ENCODE peak calls at places on chromosomes 6 and 20, in five cellular contexts. W is DMS79, R is GM23248, J is HS-27A, L is endothelial cell. T is an unnamed sample.

GRCh38 chr6:3259491-3259958 is 778 bp downstream of the PSMG4 start:
- DNase-seq in R (peak; percentile 68), W (no peak), J (no peak), L (peak; percentile 33), T (peak; percentile 56)

GRCh38 chr6:158414900-158415299 is 102.6 kb downstream of the TULP4 start:
- DNase-seq in R (peak; percentile 61), W (no peak), L (no peak), J (no peak), T (peak; percentile 44)

GRCh38 chr6:20630617-20631448 is 96.6 kb downstream of the CDKAL1 start:
- DNase-seq in W (peak; percentile 50), R (no peak), L (no peak), J (no peak), T (no peak)

GRCh38 chr6:90314516-90314915 is 17.9 kb upstream of the BACH2 start:
- DNase-seq in W (no peak), L (no peak), J (no peak), R (no peak), T (no peak)

GRCh38 chr6:33430991-33431879 is 11.4 kb downstream of the SYNGAP1 start:
- DNase-seq in L (peak; percentile 84), R (peak; percentile 64), J (no peak), W (no peak), T (no peak)

GRCh38 chr6:14455942-14456648 is 338.5 kb downstream of the CD83 start:
- DNase-seq in J (no peak), L (no peak), R (no peak), W (no peak), T (no peak)

GRCh38 chr6:113329942-113330897 is 526.9 kb upstream of the MARCKS start:
- DNase-seq in W (no peak), R (no peak), L (no peak), J (no peak), T (peak; percentile 31)

GRCh38 chr6:136037246-136037884 is 185.9 kb downstream of the PDE7B start:
- DNase-seq in W (peak; percentile 26), L (no peak), J (no peak), R (no peak), T (no peak)

GRCh38 chr6:160260283-160261119 is 1.9 kb upstream of the SLC22A2 start:
- DNase-seq in R (no peak), L (no peak), J (no peak), W (no peak), T (no peak)

GRCh38 chr6:10458287-10458686 is 43.4 kb upstream of the TFAP2A start:
- DNase-seq in W (no peak), J (no peak), L (no peak), R (no peak), T (no peak)

GRCh38 chr20:37879003-37879599 is 23.8 kb upstream of the VSTM2L start:
- DNase-seq in W (no peak), L (no peak), R (no peak), J (no peak), T (peak; percentile 52)

GRCh38 chr6:6724319-6725119 is 136.0 kb downstream of the LY86 start:
- DNase-seq in L (peak; percentile 80), W (no peak), J (no peak), R (peak; percentile 90), T (peak; percentile 83)

GRCh38 chr6:152746172-152746553 is 4.4 kb upstream of the VIP start:
- DNase-seq in R (peak; percentile 72), W (no peak), L (no peak), J (no peak), T (no peak)

GRCh38 chr6:26122402-26122792 is 35.2 kb downstream of the HFE start:
- DNase-seq in L (no peak), W (no peak), J (no peak), R (peak; percentile 46), T (no peak)

GRCh38 chr20:49948178-49948577 is 12.0 kb downstream of the RNF114 start:
- DNase-seq in L (no peak), W (no peak), J (no peak), R (no peak), T (no peak)

GRCh38 chr20:6705106-6705766 is 62.2 kb upstream of the BMP2 start:
- DNase-seq in J (no peak), R (no peak), L (no peak), W (no peak), T (no peak)

GRCh38 chr20:49561256-49561655 is 6.7 kb downstream of the PTGIS start:
- DNase-seq in J (no peak), L (no peak), R (peak; percentile 33), W (no peak), T (no peak)

GRCh38 chr6:32188381-32189081 is 1.5 kb downstream of the PBX2 start:
- DNase-seq in R (peak; percentile 54), W (no peak), L (no peak), J (no peak), T (peak; percentile 58)

GRCh38 chr6:147724454-147724853 is 216.0 kb downstream of the SAMD5 start:
- DNase-seq in W (no peak), L (no peak), R (no peak), J (no peak), T (no peak)